ENCODE peak calls at places on chromosomes 5 and 9, in four cellular contexts. I is heart left ventricle, Q is hepatocyte, Z is RWPE1. D is an unnamed sample.

GRCh38 chr9:137428841-137429545 is 5.8 kb downstream of the NOXA1 start:
- DNase-seq in I (peak), Q (no peak), Z (no peak), D (no peak)

GRCh38 chr9:90515550-90515949 is 127.1 kb downstream of the DIRAS2 start:
- DNase-seq in I (no peak), Q (no peak), Z (no peak), D (no peak)

GRCh38 chr5:159262472-159262858 is 625 bp upstream of the UBLCP1 start:
- DNase-seq in I (no peak), Q (no peak), Z (peak), D (no peak)

GRCh38 chr9:138072897-138073296 is 195.3 kb downstream of the CACNA1B start:
- DNase-seq in I (no peak), Q (no peak), Z (no peak), D (no peak)

GRCh38 chr9:112179816-112180215 is 4.7 kb upstream of the SUSD1 start:
- DNase-seq in I (no peak), Q (no peak), Z (no peak), D (no peak)

GRCh38 chr5:125142439-125142838 is 396.0 kb upstream of the ZNF608 start:
- DNase-seq in I (no peak), Q (no peak), Z (peak), D (no peak)

GRCh38 chr5:23507278-23507685 is at the start of gene PRDM9:
- DNase-seq in I (peak), Q (no peak), Z (no peak), D (no peak)

GRCh38 chr5:6496207-6496584 is 47.5 kb downstream of the UBE2QL1 start:
- DNase-seq in I (no peak), Q (no peak), Z (no peak), D (no peak)

GRCh38 chr5:149317281-149318048 is 27.8 kb upstream of the GRPEL2 start:
- DNase-seq in I (no peak), Q (peak), Z (peak), D (no peak)

GRCh38 chr9:114317665-114318357 is 5.1 kb upstream of the ORM1 start:
- DNase-seq in I (no peak), Q (no peak), Z (no peak), D (no peak)

GRCh38 chr9:92954886-92955285 is 7.6 kb downstream of the FGD3 start:
- DNase-seq in I (no peak), Q (no peak), Z (no peak), D (no peak)

GRCh38 chr5:85320495-85320894 is 935.8 kb upstream of the EDIL3 start:
- DNase-seq in I (no peak), Q (no peak), Z (no peak), D (no peak)

GRCh38 chr9:92990461-92990860 is 43.1 kb downstream of the FGD3 start:
- DNase-seq in I (no peak), Q (no peak), Z (no peak), D (no peak)

GRCh38 chr9:68500457-68501158 is 40.1 kb downstream of the TMEM252 start:
- DNase-seq in I (no peak), Q (peak), Z (peak), D (no peak)

GRCh38 chr5:1763960-1764605 is 35.6 kb downstream of the MRPL36 start:
- DNase-seq in I (no peak), Q (no peak), Z (no peak), D (no peak)

GRCh38 chr9:136880651-136881050 is 5.7 kb upstream of the TRAF2 start:
- DNase-seq in I (no peak), Q (no peak), Z (no peak), D (no peak)

GRCh38 chr5:109053995-109054417 is 306.3 kb downstream of the FER start:
- DNase-seq in I (no peak), Q (no peak), Z (no peak), D (no peak)

GRCh38 chr5:179234563-179235135 is 110.6 kb downstream of the ADAMTS2 start:
- DNase-seq in I (peak), Q (no peak), Z (no peak), D (no peak)

GRCh38 chr5:71703941-71704340 is 15.1 kb upstream of the CARTPT start:
- DNase-seq in I (no peak), Q (no peak), Z (no peak), D (no peak)

GRCh38 chr5:82406200-82406773 is 128.1 kb upstream of the RPS23 start:
- DNase-seq in I (no peak), Q (no peak), Z (peak), D (no peak)

GRCh38 chr5:22329683-22330082 is 523.5 kb downstream of the CDH12 start:
- DNase-seq in I (no peak), Q (no peak), Z (no peak), D (no peak)

GRCh38 chr9:126708178-126708577 is 94.5 kb downstream of the LMX1B start:
- DNase-seq in I (no peak), Q (peak), Z (no peak), D (no peak)

GRCh38 chr5:180141068-180141660 is 67.8 kb downstream of the RASGEF1C start:
- DNase-seq in I (no peak), Q (no peak), Z (no peak), D (no peak)

GRCh38 chr9:137293094-137293481 is 9.0 kb downstream of the NRARP start:
- DNase-seq in I (peak), Q (peak), Z (no peak), D (no peak)

GRCh38 chr9:95937131-95937530 is 61.6 kb downstream of the ERCC6L2 start:
- DNase-seq in I (no peak), Q (no peak), Z (peak), D (no peak)

GRCh38 chr9:134933076-134933659 is 15.5 kb upstream of the FCN1 start:
- DNase-seq in I (no peak), Q (no peak), Z (no peak), D (no peak)
- TF ChIP-seq CTCF in I (no peak), Q (no peak), Z (no peak), D (no peak)

DNA sequence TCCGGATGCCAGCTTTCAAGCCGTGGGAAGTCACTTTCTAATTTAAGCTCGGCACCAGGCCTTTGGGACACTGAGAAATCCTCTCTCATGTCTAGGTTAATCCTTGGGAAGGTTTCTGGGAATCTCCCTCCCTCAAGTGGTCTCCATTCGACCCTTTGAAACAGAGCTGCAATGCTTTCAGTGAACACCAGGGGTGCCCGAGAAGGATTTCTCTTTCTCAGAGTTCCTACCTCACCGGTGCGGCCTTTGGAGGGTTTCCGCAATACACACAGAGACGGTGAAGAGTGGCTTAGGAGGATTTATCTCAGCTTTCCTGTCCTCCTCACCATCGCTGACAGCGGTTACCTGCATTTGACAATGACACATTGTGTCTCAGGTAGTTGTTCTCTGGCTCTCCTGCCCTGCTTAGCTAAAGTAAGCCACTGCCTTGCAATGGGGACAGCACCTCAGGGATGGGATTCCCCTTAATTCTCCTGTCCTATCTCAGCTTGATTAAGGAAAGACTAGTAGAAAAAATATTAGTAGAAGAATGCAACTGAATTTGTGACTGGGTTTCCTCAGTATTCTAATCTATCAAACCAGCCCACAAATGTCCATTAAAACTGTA is 180.6 kb downstream of the GABRG2 start:
- DNase-seq in I (no peak), Q (peak), Z (peak), D (no peak)
- TF ChIP-seq CTCF in I (no peak), Q (peak), Z (peak), D (no peak)

GRCh38 chr5:135445306-135445940 is 1.7 kb downstream of the DCANP1 start:
- DNase-seq in I (no peak), Q (no peak), Z (no peak), D (no peak)

GRCh38 chr5:135444881-135445280 is 2.3 kb downstream of the DCANP1 start:
- DNase-seq in I (no peak), Q (no peak), Z (no peak), D (no peak)

GRCh38 chr5:135442387-135443256 is 4.5 kb downstream of the DCANP1 start:
- DNase-seq in I (no peak), Q (no peak), Z (no peak), D (no peak)

GRCh38 chr5:135443329-135443960 is 3.7 kb downstream of the DCANP1 start:
- DNase-seq in I (no peak), Q (no peak), Z (no peak), D (no peak)

DNA sequence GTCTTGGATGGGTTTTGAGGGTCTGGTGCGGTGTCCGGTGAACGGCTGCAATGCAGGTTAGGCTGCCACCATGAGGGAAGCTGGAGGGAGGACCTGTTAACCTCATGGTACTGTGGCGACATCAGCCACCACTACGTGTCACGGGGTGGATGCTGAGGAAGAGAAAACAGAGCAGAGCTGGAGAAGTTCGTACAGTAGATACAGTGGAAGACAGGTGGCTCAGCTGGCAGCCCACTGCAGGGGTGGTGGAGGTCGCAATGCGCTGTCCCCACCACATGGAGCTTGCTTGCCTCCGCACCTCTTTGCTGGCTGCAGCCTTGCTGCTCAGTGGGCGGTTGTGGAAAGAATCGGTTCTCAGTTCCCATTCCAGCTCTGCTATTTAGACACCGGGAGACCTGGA is 2.8 kb downstream of the DCANP1 start:
- DNase-seq in I (no peak), Q (no peak), Z (no peak), D (no peak)
- TF ChIP-seq CTCF in I (no peak), Q (no peak), Z (no peak), D (no peak)

DNA sequence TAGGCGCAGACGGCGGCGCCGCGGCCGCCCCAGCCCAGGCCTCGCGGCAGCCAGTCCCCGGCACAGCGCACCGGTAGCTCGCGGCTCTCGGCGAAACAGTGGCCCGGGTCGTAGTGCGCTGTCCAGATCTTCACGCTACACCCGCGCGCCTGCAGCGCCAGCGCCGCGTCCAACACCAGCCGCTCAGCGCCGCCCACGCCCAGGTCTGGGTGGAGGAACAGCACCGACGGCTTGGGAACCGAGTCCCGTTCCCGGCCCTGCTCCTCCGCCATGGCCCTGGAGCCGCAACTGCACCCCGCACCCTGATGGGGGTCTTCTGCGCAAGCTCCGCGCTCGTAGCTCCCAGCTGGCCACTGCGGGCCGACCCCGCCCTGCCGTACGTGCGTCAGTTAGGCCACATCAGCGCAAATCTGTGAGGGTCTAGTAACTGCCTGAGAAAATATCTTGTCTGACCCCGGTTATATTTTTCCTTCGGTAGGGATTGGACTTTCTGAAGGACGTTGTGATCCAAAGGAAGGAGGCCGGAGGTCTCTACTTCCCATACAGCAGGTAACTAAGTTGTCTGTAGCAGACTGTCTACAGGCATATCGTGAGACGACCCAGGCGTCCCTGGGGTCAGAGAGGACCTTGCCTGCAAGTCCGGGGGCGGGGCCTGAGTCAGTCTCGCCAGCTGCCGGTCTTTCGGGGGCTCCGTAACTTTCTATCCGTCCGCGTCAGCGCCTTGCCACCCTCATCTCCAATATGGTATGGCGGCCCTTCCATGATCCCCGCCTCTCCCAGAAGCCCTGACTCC is at the start of the genes ALG2 and SEC61B:
- DNase-seq in I (peak), Q (peak), Z (peak), D (peak)
- TF ChIP-seq CTCF in I (no peak), Q (no peak), Z (no peak), D (no peak)

DNA sequence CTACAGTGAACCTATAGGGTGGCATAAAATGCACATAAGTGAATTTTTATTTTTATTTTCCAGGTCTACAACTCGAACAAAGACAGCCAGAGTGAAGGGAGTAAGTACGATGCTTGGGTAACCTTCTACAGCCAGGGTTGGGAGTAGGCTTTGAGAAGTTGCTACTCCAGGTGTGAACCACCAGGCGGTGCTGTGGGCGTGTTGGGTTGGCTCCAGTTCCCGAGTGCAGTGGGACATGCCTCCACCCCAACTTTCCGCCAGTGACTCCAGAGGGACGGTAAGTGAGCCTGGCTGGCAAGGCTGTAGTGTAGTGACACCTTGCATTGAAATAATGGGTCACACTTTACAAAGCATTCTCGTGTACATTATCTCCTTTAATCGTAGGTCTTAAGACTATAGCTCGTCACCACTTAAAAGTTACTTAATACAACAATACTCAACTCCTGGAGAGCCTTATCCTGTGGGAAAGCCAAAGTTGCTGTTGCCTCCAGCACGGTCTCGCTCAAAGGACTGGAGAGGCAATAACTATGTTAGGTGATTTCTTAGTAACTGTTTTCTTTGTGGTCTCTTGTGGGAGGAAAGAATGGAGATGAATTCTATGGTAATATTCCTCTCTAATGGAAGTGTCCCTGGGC is 244.0 kb downstream of the ARHGAP26 start:
- DNase-seq in I (peak), Q (no peak), Z (no peak), D (no peak)
- TF ChIP-seq CTCF in I (peak), Q (peak), Z (peak), D (no peak)

GRCh38 chr5:19795218-19795617 is 192.8 kb downstream of the CDH18 start:
- DNase-seq in I (no peak), Q (peak), Z (peak), D (no peak)
- TF ChIP-seq CTCF in I (no peak), Q (peak), Z (peak), D (no peak)